ENCODE peak calls at places on chromosomes 6 and 20, in ten cellular contexts. V, Y, E, I, C, P, T, O, N and S are unnamed samples.

GRCh38 chr20:9884666-9885065 is 45.8 kb upstream of the PAK5 start:
- DNase-seq in O (no peak), T (no peak), P (peak; percentile 9), N (peak; percentile 3), E (no peak), Y (no peak), C (no peak), V (no peak), I (no peak), S (peak; percentile 12)

GRCh38 chr20:13819885-13820645 is 35.2 kb downstream of the NDUFAF5 start:
- DNase-seq in N (peak; percentile 29), Y (peak; percentile 22), C (no peak), T (no peak), E (no peak), O (peak; percentile 65), V (peak; percentile 59), I (peak; percentile 71), P (peak; percentile 39), S (peak; percentile 67)

GRCh38 chr6:76789580-76789979 is 673.7 kb downstream of the HTR1B start:
- DNase-seq in T (no peak), C (no peak), Y (no peak), N (no peak), I (no peak), O (no peak), P (no peak), E (no peak), V (no peak), S (no peak)

GRCh38 chr6:86936834-86937218 is 502 bp upstream of the HTR1E start:
- DNase-seq in T (no peak), P (no peak), C (no peak), V (no peak), I (no peak), Y (no peak), N (no peak), E (peak; percentile 3), O (peak; percentile 75), S (no peak)

GRCh38 chr20:16939051-16939450 is 190.9 kb downstream of the OTOR start:
- DNase-seq in N (no peak), V (no peak), Y (no peak), O (no peak), I (no peak), P (no peak), T (no peak), C (no peak), E (no peak), S (no peak)

GRCh38 chr6:72286911-72287311 is 335.0 kb upstream of the KCNQ5 start:
- DNase-seq in Y (peak; percentile 7), N (no peak), V (no peak), I (peak; percentile 68), O (no peak), T (no peak), P (no peak), C (no peak), E (no peak), S (no peak)

GRCh38 chr6:24831771-24832718 is 33.3 kb upstream of the ARMH2 start:
- DNase-seq in Y (peak; percentile 41), C (peak; percentile 44), P (no peak), T (no peak), V (no peak), O (no peak), E (no peak), I (peak; percentile 60), N (no peak), S (no peak)

GRCh38 chr6:150494236-150494635 is 105.4 kb upstream of the PLEKHG1 start:
- DNase-seq in I (no peak), C (peak; percentile 38), O (no peak), E (no peak), N (no peak), Y (no peak), P (no peak), T (no peak), V (no peak), S (no peak)

GRCh38 chr20:19911810-19912382 is 105.3 kb upstream of the NAA20 start:
- DNase-seq in O (no peak), C (no peak), P (no peak), I (no peak), V (peak; percentile 43), Y (no peak), E (no peak), T (no peak), N (no peak), S (no peak)

GRCh38 chr20:24334830-24335229 is 134.6 kb upstream of the SYNDIG1 start:
- DNase-seq in N (no peak), V (no peak), O (no peak), I (no peak), E (no peak), C (no peak), T (no peak), Y (no peak), P (no peak), S (no peak)

GRCh38 chr6:15936503-15936902 is 192.4 kb upstream of the MYLIP start:
- DNase-seq in C (no peak), Y (no peak), O (no peak), N (no peak), V (peak; percentile 34), P (no peak), I (no peak), T (no peak), E (no peak), S (no peak)

GRCh38 chr6:36793913-36794703 is 45.1 kb downstream of the CPNE5 start:
- DNase-seq in P (no peak), I (no peak), N (peak; percentile 77), V (no peak), E (peak; percentile 42), Y (no peak), T (no peak), C (no peak), O (no peak), S (no peak)

GRCh38 chr20:19737025-19737424 is 21.0 kb upstream of the RIN2 start:
- DNase-seq in I (peak; percentile 83), V (no peak), O (no peak), T (no peak), N (no peak), C (peak; percentile 26), E (no peak), Y (no peak), P (no peak), S (no peak)

GRCh38 chr6:150406948-150407347 is 38.1 kb downstream of the IYD start:
- DNase-seq in T (no peak), I (peak; percentile 43), C (no peak), V (no peak), N (no peak), E (no peak), O (no peak), Y (no peak), P (no peak), S (no peak)

GRCh38 chr6:14074723-14075503 is 42.7 kb upstream of the CD83 start:
- DNase-seq in T (no peak), C (no peak), N (no peak), P (no peak), Y (no peak), I (peak; percentile 53), O (no peak), E (no peak), V (no peak), S (peak; percentile 64)

GRCh38 chr20:5835234-5835845 is 85.1 kb downstream of the SHLD1 start:
- DNase-seq in Y (no peak), N (no peak), T (no peak), C (no peak), O (no peak), V (no peak), E (no peak), P (no peak), I (peak; percentile 74), S (peak; percentile 83)

GRCh38 chr20:4959582-4959981 is 41.7 kb downstream of the SLC23A2 start:
- DNase-seq in T (no peak), C (no peak), I (peak; percentile 42), O (no peak), E (no peak), P (no peak), Y (no peak), N (no peak), V (no peak), S (peak; percentile 53)

GRCh38 chr6:53058388-53058890 is 6.8 kb upstream of the FBXO9 start:
- DNase-seq in I (no peak), C (no peak), T (no peak), V (no peak), N (no peak), O (no peak), Y (no peak), P (no peak), E (no peak), S (no peak)

GRCh38 chr20:50571466-50571865 is 61.3 kb downstream of the PTPN1 start:
- DNase-seq in N (peak; percentile 5), I (no peak), O (no peak), V (no peak), E (no peak), C (no peak), Y (no peak), P (no peak), T (no peak), S (no peak)

GRCh38 chr20:59939052-59939878 is 840 bp downstream of the PPP1R3D start:
- DNase-seq in E (no peak), Y (no peak), P (no peak), T (no peak), I (no peak), N (peak; percentile 74), O (peak; percentile 76), C (no peak), V (no peak), S (no peak)

GRCh38 chr20:50540620-50541605 is 30.7 kb downstream of the PTPN1 start:
- DNase-seq in E (no peak), V (no peak), O (no peak), C (no peak), N (no peak), P (no peak), Y (no peak), T (no peak), I (peak; percentile 96), S (no peak)

GRCh38 chr6:6656287-6656686 is 67.8 kb downstream of the LY86 start:
- DNase-seq in E (no peak), O (no peak), N (no peak), Y (no peak), T (no peak), C (no peak), P (no peak), V (no peak), I (no peak), S (no peak)

GRCh38 chr6:95143408-95144180 is 433.7 kb upstream of the MANEA start:
- DNase-seq in E (no peak), Y (no peak), T (no peak), O (no peak), V (no peak), I (no peak), P (no peak), N (no peak), C (no peak), S (no peak)

GRCh38 chr6:97215157-97215769 is 67.8 kb downstream of the MMS22L start:
- DNase-seq in V (no peak), T (no peak), C (peak; percentile 12), Y (peak; percentile 62), O (peak; percentile 30), I (peak; percentile 78), E (peak; percentile 32), P (peak; percentile 60), N (peak; percentile 13), S (peak; percentile 62)

GRCh38 chr6:84455630-84456029 is 228.2 kb upstream of the CEP162 start:
- DNase-seq in N (no peak), O (no peak), E (no peak), Y (no peak), V (no peak), C (no peak), I (peak; percentile 67), T (no peak), P (no peak), S (no peak)

GRCh38 chr6:16722616-16723015 is 38.6 kb downstream of the ATXN1 start:
- DNase-seq in E (no peak), P (no peak), I (no peak), N (no peak), T (no peak), O (no peak), C (no peak), Y (no peak), V (no peak), S (no peak)

GRCh38 chr6:18260448-18261106 is 3.8 kb downstream of the DEK start:
- DNase-seq in Y (no peak), E (no peak), T (no peak), P (no peak), C (no peak), I (peak; percentile 33), V (peak; percentile 36), O (no peak), N (no peak), S (no peak)

GRCh38 chr6:149515494-149515893 is 30.3 kb downstream of the PPIL4 start:
- DNase-seq in Y (no peak), N (no peak), E (no peak), P (no peak), C (no peak), I (no peak), V (no peak), T (no peak), O (no peak), S (no peak)